ENCODE peak calls at places on chromosome 14, in ten cellular contexts. X, J, Q, W, B, N, Z, T, M and S are unnamed samples.

GRCh38 chr14:91926131-91926890 is 21.2 kb downstream of the FBLN5 start:
- DNase-seq in B (no peak), Z (no peak), N (no peak), T (no peak), M (no peak), W (no peak), Q (no peak), X (no peak), J (no peak), S (no peak)

GRCh38 chr14:95597784-95598204 is 62.9 kb downstream of the GLRX5 start:
- DNase-seq in M (no peak), N (no peak), B (no peak), Z (no peak), Q (peak; percentile 4), X (no peak), T (no peak), J (no peak), W (peak; percentile 40), S (no peak)

GRCh38 chr14:78737116-78737515 is 566.9 kb downstream of the NRXN3 start:
- DNase-seq in B (no peak), Z (no peak), Q (no peak), N (no peak), J (no peak), M (no peak), T (no peak), X (no peak), W (no peak), S (no peak)

GRCh38 chr14:88551094-88551870 is 3.5 kb downstream of the PTPN21 start:
- DNase-seq in M (peak; percentile 82), Q (peak; percentile 88), W (peak; percentile 59), X (peak; percentile 54), N (peak; percentile 78), T (peak; percentile 77), J (no peak), Z (peak; percentile 86), B (peak; percentile 38), S (no peak)

GRCh38 chr14:61064210-61064609 is 83.2 kb downstream of the SLC38A6 start:
- DNase-seq in Z (no peak), Q (no peak), T (no peak), J (no peak), M (no peak), N (no peak), X (no peak), W (no peak), B (no peak), S (no peak)

GRCh38 chr14:28983279-28983678 is 216.7 kb downstream of the FOXG1 start:
- DNase-seq in X (no peak), J (no peak), W (no peak), N (no peak), Q (no peak), T (no peak), M (no peak), Z (no peak), B (no peak), S (no peak)

GRCh38 chr14:69828879-69829278 is 31.8 kb upstream of the SLC10A1 start:
- DNase-seq in N (no peak), W (no peak), T (no peak), X (no peak), B (no peak), Z (no peak), J (no peak), M (no peak), Q (no peak), S (no peak)

GRCh38 chr14:92659765-92660561 is 88.5 kb downstream of the LGMN start:
- DNase-seq in T (no peak), W (no peak), Z (peak; percentile 69), J (no peak), X (no peak), Q (no peak), M (no peak), N (no peak), B (no peak), S (no peak)

GRCh38 chr14:89507521-89507920 is 90.5 kb upstream of the FOXN3 start:
- DNase-seq in T (no peak), N (peak; percentile 55), X (peak; percentile 25), Z (no peak), B (no peak), M (no peak), Q (no peak), W (no peak), J (no peak), S (no peak)

GRCh38 chr14:32696325-32697101 is 242.2 kb upstream of the NPAS3 start:
- DNase-seq in T (no peak), N (no peak), X (no peak), Q (no peak), W (no peak), M (no peak), J (no peak), Z (no peak), B (no peak), S (no peak)

GRCh38 chr14:68876976-68877375 is 84.1 kb upstream of the ZFP36L1 start:
- DNase-seq in Q (no peak), T (no peak), W (no peak), B (no peak), X (no peak), N (no peak), J (no peak), Z (no peak), M (no peak), S (no peak)

GRCh38 chr14:67941456-67942018 is 122.0 kb downstream of the RAD51B start:
- DNase-seq in Q (no peak), N (no peak), J (no peak), W (no peak), X (no peak), M (no peak), B (no peak), Z (no peak), T (no peak), S (no peak)

GRCh38 chr14:24224618-24225071 is 7.5 kb downstream of the NEDD8 start:
- DNase-seq in N (no peak), B (no peak), Q (no peak), X (no peak), J (no peak), M (no peak), Z (no peak), T (no peak), W (no peak), S (no peak)